ENCODE peak calls at places on chromosomes 3 and 15, in six cellular contexts. One of them, this sample, is unnamed. For H3K27me3, the result is how much of the 10 kb centered on the place peaks cover.

GRCh38 chr3:69012836-69013255 is 638 bp downstream of the EOGT start:
- DNase-seq in tibial artery: peak
- DNase-seq in CD4-positive, alpha-beta T cell: no peak
- DNase-seq in uterus: peak
- DNase-seq in neural progenitor cell: peak
- DNase-seq in right lobe of liver: peak
- DNase-seq in this sample: peak

GRCh38 chr3:170608475-170608874 is 22.6 kb upstream of the SLC7A14 start:
- DNase-seq in tibial artery: no peak
- DNase-seq in CD4-positive, alpha-beta T cell: no peak
- DNase-seq in uterus: no peak
- DNase-seq in neural progenitor cell: no peak
- DNase-seq in right lobe of liver: no peak
- DNase-seq in this sample: no peak

GRCh38 chr3:128313936-128314335 is 152.8 kb downstream of the DNAJB8 start:
- DNase-seq in tibial artery: no peak
- DNase-seq in CD4-positive, alpha-beta T cell: no peak
- DNase-seq in uterus: no peak
- DNase-seq in neural progenitor cell: no peak
- DNase-seq in right lobe of liver: no peak
- DNase-seq in this sample: no peak

GRCh38 chr3:139230391-139230790 is 113.4 kb upstream of the MRPS22 start:
- DNase-seq in tibial artery: no peak
- DNase-seq in CD4-positive, alpha-beta T cell: no peak
- DNase-seq in uterus: no peak
- DNase-seq in neural progenitor cell: no peak
- DNase-seq in right lobe of liver: no peak
- DNase-seq in this sample: no peak

GRCh38 chr3:5278666-5279065 is 91.2 kb downstream of the EDEM1 start:
- DNase-seq in tibial artery: no peak
- DNase-seq in CD4-positive, alpha-beta T cell: no peak
- DNase-seq in uterus: no peak
- DNase-seq in neural progenitor cell: no peak
- DNase-seq in right lobe of liver: no peak
- DNase-seq in this sample: no peak

GRCh38 chr15:68672781-68673205 is 94.0 kb downstream of the CORO2B start:
- DNase-seq in tibial artery: no peak
- DNase-seq in CD4-positive, alpha-beta T cell: no peak
- DNase-seq in uterus: peak
- DNase-seq in neural progenitor cell: peak
- DNase-seq in right lobe of liver: no peak
- DNase-seq in this sample: peak

GRCh38 chr15:83380026-83380425 is 67.1 kb upstream of the SH3GL3 start:
- DNase-seq in tibial artery: no peak
- DNase-seq in CD4-positive, alpha-beta T cell: no peak
- DNase-seq in uterus: no peak
- DNase-seq in neural progenitor cell: no peak
- DNase-seq in right lobe of liver: no peak
- DNase-seq in this sample: no peak

GRCh38 chr3:106176734-106177133 is 307.9 kb upstream of the CBLB start:
- DNase-seq in tibial artery: no peak
- DNase-seq in CD4-positive, alpha-beta T cell: peak
- DNase-seq in uterus: no peak
- DNase-seq in neural progenitor cell: no peak
- DNase-seq in right lobe of liver: no peak
- DNase-seq in this sample: no peak

GRCh38 chr3:124786491-124787241 is 56.4 kb downstream of the UMPS start:
- DNase-seq in tibial artery: no peak
- DNase-seq in CD4-positive, alpha-beta T cell: no peak
- DNase-seq in uterus: no peak
- DNase-seq in neural progenitor cell: no peak
- DNase-seq in right lobe of liver: no peak
- DNase-seq in this sample: no peak

GRCh38 chr3:126509565-126510322 is 7.8 kb downstream of the UROC1 start:
- DNase-seq in tibial artery: no peak
- DNase-seq in CD4-positive, alpha-beta T cell: no peak
- DNase-seq in uterus: no peak
- DNase-seq in neural progenitor cell: no peak
- DNase-seq in right lobe of liver: peak
- DNase-seq in this sample: peak

GRCh38 chr3:86988235-86988634 is 2.7 kb downstream of the VGLL3 start:
- DNase-seq in tibial artery: no peak
- DNase-seq in CD4-positive, alpha-beta T cell: no peak
- DNase-seq in uterus: no peak
- DNase-seq in neural progenitor cell: no peak
- DNase-seq in right lobe of liver: no peak
- DNase-seq in this sample: no peak

GRCh38 chr15:59410448-59410896 is 27.5 kb upstream of the FAM81A start:
- DNase-seq in tibial artery: no peak
- DNase-seq in CD4-positive, alpha-beta T cell: no peak
- DNase-seq in uterus: no peak
- DNase-seq in neural progenitor cell: no peak
- DNase-seq in right lobe of liver: no peak
- DNase-seq in this sample: no peak

GRCh38 chr3:20808864-20809263 is 622.9 kb upstream of the SGO1 start:
- DNase-seq in tibial artery: no peak
- DNase-seq in CD4-positive, alpha-beta T cell: no peak
- DNase-seq in uterus: no peak
- DNase-seq in neural progenitor cell: no peak
- DNase-seq in right lobe of liver: no peak
- DNase-seq in this sample: no peak

GRCh38 chr3:114299421-114299820 is 5.6 kb downstream of the TIGIT start:
- DNase-seq in tibial artery: no peak
- DNase-seq in CD4-positive, alpha-beta T cell: peak
- DNase-seq in uterus: no peak
- DNase-seq in neural progenitor cell: peak
- DNase-seq in right lobe of liver: no peak
- DNase-seq in this sample: no peak

GRCh38 chr3:28808068-28808467 is 459.4 kb upstream of the AZI2 start:
- DNase-seq in tibial artery: no peak
- DNase-seq in CD4-positive, alpha-beta T cell: no peak
- DNase-seq in uterus: no peak
- DNase-seq in neural progenitor cell: no peak
- DNase-seq in right lobe of liver: no peak
- DNase-seq in this sample: no peak

GRCh38 chr3:187624588-187624987 is 45.6 kb downstream of the SST start:
- DNase-seq in tibial artery: no peak
- DNase-seq in CD4-positive, alpha-beta T cell: no peak
- DNase-seq in uterus: no peak
- DNase-seq in neural progenitor cell: no peak
- DNase-seq in right lobe of liver: no peak
- DNase-seq in this sample: no peak

GRCh38 chr3:151395806-151396205 is 11.3 kb upstream of the P2RY12 start:
- DNase-seq in tibial artery: no peak
- DNase-seq in CD4-positive, alpha-beta T cell: no peak
- DNase-seq in uterus: no peak
- DNase-seq in neural progenitor cell: no peak
- DNase-seq in right lobe of liver: no peak
- DNase-seq in this sample: no peak

GRCh38 chr3:197001972-197002700 is 27.5 kb downstream of the MELTF start:
- DNase-seq in tibial artery: no peak
- DNase-seq in CD4-positive, alpha-beta T cell: no peak
- DNase-seq in uterus: peak
- DNase-seq in neural progenitor cell: peak
- DNase-seq in right lobe of liver: peak
- DNase-seq in this sample: peak

GRCh38 chr3:179867961-179868360 is 168.8 kb downstream of the PEX5L start:
- DNase-seq in tibial artery: no peak
- DNase-seq in CD4-positive, alpha-beta T cell: no peak
- DNase-seq in uterus: no peak
- DNase-seq in neural progenitor cell: no peak
- DNase-seq in right lobe of liver: no peak
- DNase-seq in this sample: no peak

GRCh38 chr15:32691316-32692032 is 26.3 kb upstream of the GREM1 start:
- DNase-seq in tibial artery: no peak
- DNase-seq in CD4-positive, alpha-beta T cell: no peak
- DNase-seq in uterus: no peak
- DNase-seq in neural progenitor cell: no peak
- DNase-seq in right lobe of liver: no peak
- DNase-seq in this sample: no peak

GRCh38 chr3:179791793-179792192 is 139.0 kb downstream of the USP13 start:
- DNase-seq in tibial artery: no peak
- DNase-seq in CD4-positive, alpha-beta T cell: no peak
- DNase-seq in uterus: no peak
- DNase-seq in neural progenitor cell: no peak
- DNase-seq in right lobe of liver: no peak
- DNase-seq in this sample: no peak

GRCh38 chr3:134211797-134212196 is 38.9 kb downstream of the RYK start:
- DNase-seq in tibial artery: no peak
- DNase-seq in CD4-positive, alpha-beta T cell: no peak
- DNase-seq in uterus: no peak
- DNase-seq in neural progenitor cell: peak
- DNase-seq in right lobe of liver: no peak
- DNase-seq in this sample: no peak

GRCh38 chr15:72118400-72118978 is at the start of gene SENP8:
- DNase-seq in tibial artery: no peak
- DNase-seq in CD4-positive, alpha-beta T cell: no peak
- DNase-seq in uterus: no peak
- DNase-seq in neural progenitor cell: no peak
- DNase-seq in right lobe of liver: no peak
- DNase-seq in this sample: no peak

GRCh38 chr3:16928386-16929132 is 43.8 kb downstream of the PLCL2 start:
- DNase-seq in tibial artery: no peak
- DNase-seq in CD4-positive, alpha-beta T cell: no peak
- DNase-seq in uterus: no peak
- DNase-seq in neural progenitor cell: no peak
- DNase-seq in right lobe of liver: no peak
- DNase-seq in this sample: no peak

GRCh38 chr3:14821151-14821550 is 2.4 kb downstream of the FGD5 start:
- DNase-seq in tibial artery: no peak
- DNase-seq in CD4-positive, alpha-beta T cell: no peak
- DNase-seq in uterus: no peak
- DNase-seq in neural progenitor cell: no peak
- DNase-seq in right lobe of liver: no peak
- DNase-seq in this sample: no peak

GRCh38 chr3:14822134-14822533 is 3.4 kb downstream of the FGD5 start:
- DNase-seq in tibial artery: no peak
- DNase-seq in CD4-positive, alpha-beta T cell: no peak
- DNase-seq in uterus: no peak
- DNase-seq in neural progenitor cell: no peak
- DNase-seq in right lobe of liver: no peak
- DNase-seq in this sample: no peak

GRCh38 chr3:14823910-14824629 is 5.3 kb downstream of the FGD5 start:
- DNase-seq in tibial artery: no peak
- DNase-seq in CD4-positive, alpha-beta T cell: no peak
- DNase-seq in uterus: no peak
- DNase-seq in neural progenitor cell: no peak
- DNase-seq in right lobe of liver: no peak
- DNase-seq in this sample: no peak

GRCh38 chr3:14824646-14825045 is 5.9 kb downstream of the FGD5 start:
- DNase-seq in tibial artery: no peak
- DNase-seq in CD4-positive, alpha-beta T cell: no peak
- DNase-seq in uterus: no peak
- DNase-seq in neural progenitor cell: no peak
- DNase-seq in right lobe of liver: no peak
- DNase-seq in this sample: no peak

GRCh38 chr3:14822875-14823807 is 4.4 kb downstream of the FGD5 start:
- DNase-seq in tibial artery: no peak
- DNase-seq in CD4-positive, alpha-beta T cell: no peak
- DNase-seq in uterus: no peak
- DNase-seq in neural progenitor cell: no peak
- DNase-seq in right lobe of liver: no peak
- DNase-seq in this sample: no peak
- H3K27me3 ChIP-seq in tibial artery: under half
- H3K27me3 ChIP-seq in CD4-positive, alpha-beta T cell: under half
- H3K27me3 ChIP-seq in uterus: under half
- H3K27me3 ChIP-seq in neural progenitor cell: under half
- H3K27me3 ChIP-seq in right lobe of liver: under half
- H3K27me3 ChIP-seq in this sample: under half

DNA sequence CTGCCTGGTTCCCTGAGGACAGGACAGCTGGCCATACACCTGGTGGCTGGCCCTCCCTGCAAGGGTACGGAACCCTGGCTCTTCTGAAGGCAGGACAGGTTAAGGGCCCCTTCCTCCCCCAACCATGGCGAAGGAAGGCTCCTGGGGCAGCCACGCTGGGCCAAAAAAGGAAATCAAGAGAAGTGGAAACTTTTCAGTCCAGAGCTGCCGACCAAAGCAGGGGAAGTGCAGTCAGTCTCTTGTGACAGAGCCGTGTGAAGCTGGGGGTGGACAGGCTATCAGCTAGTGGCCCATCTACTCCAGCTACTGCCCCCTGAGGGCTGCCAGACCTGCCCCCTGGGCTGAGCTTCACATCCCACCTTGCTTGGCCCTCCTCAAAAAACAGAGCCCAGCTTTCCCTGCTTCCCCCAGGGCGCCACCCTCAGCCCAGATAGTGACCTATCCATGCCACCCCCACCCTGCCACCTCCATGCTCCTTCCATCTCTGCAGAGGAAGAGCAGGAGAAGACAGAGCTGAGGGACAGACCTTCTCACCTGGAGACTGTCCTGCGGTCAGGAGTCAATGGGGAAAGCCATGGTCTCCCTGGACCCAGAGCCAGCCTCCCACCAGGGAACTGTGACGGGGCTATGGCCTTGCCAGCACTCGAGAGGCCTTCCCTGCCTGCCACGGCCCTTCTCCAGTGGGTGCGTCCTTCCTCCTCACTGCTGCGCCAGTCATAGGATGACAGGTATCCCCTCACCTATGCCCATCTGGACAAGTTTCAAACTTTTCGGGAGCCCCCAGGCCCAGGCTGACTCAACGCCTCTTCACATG is 4.6 kb downstream of the SEMA7A start:
- DNase-seq in tibial artery: no peak
- DNase-seq in CD4-positive, alpha-beta T cell: no peak
- DNase-seq in uterus: no peak
- DNase-seq in neural progenitor cell: no peak
- DNase-seq in right lobe of liver: no peak
- DNase-seq in this sample: no peak
- TF ChIP-seq CTCF in tibial artery: no peak
- TF ChIP-seq CTCF in CD4-positive, alpha-beta T cell: no peak
- TF ChIP-seq CTCF in uterus: no peak
- TF ChIP-seq CTCF in neural progenitor cell: no peak
- TF ChIP-seq CTCF in right lobe of liver: no peak
- TF ChIP-seq CTCF in this sample: no peak

GRCh38 chr15:43086551-43086950 is 19.3 kb downstream of the UBR1 start:
- DNase-seq in tibial artery: no peak
- DNase-seq in CD4-positive, alpha-beta T cell: no peak
- DNase-seq in uterus: no peak
- DNase-seq in neural progenitor cell: no peak
- DNase-seq in right lobe of liver: no peak
- DNase-seq in this sample: no peak
- H3K27ac ChIP-seq in tibial artery: peak
- H3K27ac ChIP-seq in CD4-positive, alpha-beta T cell: no peak
- H3K27ac ChIP-seq in uterus: peak
- H3K27ac ChIP-seq in neural progenitor cell: no peak
- H3K27ac ChIP-seq in right lobe of liver: no peak
- H3K27ac ChIP-seq in this sample: no peak

GRCh38 chr15:45522179-45522930 is at the start of gene SLC30A4:
- DNase-seq in tibial artery: peak
- DNase-seq in CD4-positive, alpha-beta T cell: peak
- DNase-seq in uterus: peak
- DNase-seq in neural progenitor cell: peak
- DNase-seq in right lobe of liver: peak
- DNase-seq in this sample: peak
- H3K27me3 ChIP-seq in tibial artery: under half
- H3K27me3 ChIP-seq in CD4-positive, alpha-beta T cell: under half
- H3K27me3 ChIP-seq in uterus: under half
- H3K27me3 ChIP-seq in neural progenitor cell: half or more
- H3K27me3 ChIP-seq in right lobe of liver: under half
- H3K27me3 ChIP-seq in this sample: under half

GRCh38 chr3:121531269-121531668 is 14.5 kb downstream of the POLQ start:
- DNase-seq in tibial artery: no peak
- DNase-seq in CD4-positive, alpha-beta T cell: no peak
- DNase-seq in uterus: no peak
- DNase-seq in neural progenitor cell: no peak
- DNase-seq in right lobe of liver: no peak
- DNase-seq in this sample: no peak

GRCh38 chr3:121529308-121529707 is 16.5 kb downstream of the POLQ start:
- DNase-seq in tibial artery: no peak
- DNase-seq in CD4-positive, alpha-beta T cell: no peak
- DNase-seq in uterus: no peak
- DNase-seq in neural progenitor cell: no peak
- DNase-seq in right lobe of liver: no peak
- DNase-seq in this sample: no peak
- TF ChIP-seq CTCF in tibial artery: no peak
- TF ChIP-seq CTCF in CD4-positive, alpha-beta T cell: no peak
- TF ChIP-seq CTCF in uterus: no peak
- TF ChIP-seq CTCF in neural progenitor cell: no peak
- TF ChIP-seq CTCF in right lobe of liver: peak
- TF ChIP-seq CTCF in this sample: peak

This sample was measured in upper lobe of right lung.